ENCODE peak calls at places on chromosomes 3 and 15, in eight cellular contexts. L is endothelial cell of umbilical vein, K is Karpas-422, S is IMR-90, N is GM23248, U is neural progenitor cell, W is SK-N-SH, P is neuronal stem cell. F is an unnamed sample.

GRCh38 chr15:80662756-80663553 is 32.2 kb upstream of the ABHD17C start:
- DNase-seq in L (no peak), K (no peak), S (no peak), N (no peak), U (no peak), W (no peak), P (no peak), F (no peak)

GRCh38 chr3:32616267-32616962 is 45.8 kb upstream of the DYNC1LI1 start:
- DNase-seq in L (no peak), K (no peak), S (no peak), N (no peak), U (no peak), W (no peak), P (no peak), F (no peak)

GRCh38 chr3:120506828-120507774 is 56.3 kb upstream of the FSTL1 start:
- DNase-seq in L (peak), K (peak), S (peak), N (peak), U (peak), W (peak), P (peak), F (peak)

GRCh38 chr3:39781025-39781424 is 28.4 kb upstream of the MYRIP start:
- DNase-seq in L (no peak), K (no peak), S (no peak), N (no peak), U (no peak), W (no peak), P (no peak), F (no peak)

GRCh38 chr3:183754052-183754451 is 56.5 kb downstream of the YEATS2 start:
- DNase-seq in L (no peak), K (no peak), S (no peak), N (no peak), U (no peak), W (no peak), P (no peak), F (no peak)

GRCh38 chr15:67022587-67022986 is 42.8 kb upstream of the SMAD3 start:
- DNase-seq in L (no peak), K (no peak), S (no peak), N (no peak), U (no peak), W (no peak), P (no peak), F (no peak)

GRCh38 chr3:64209866-64210609 is 15.2 kb downstream of the PRICKLE2 start:
- DNase-seq in L (peak), K (no peak), S (no peak), N (peak), U (no peak), W (peak), P (no peak), F (peak)

GRCh38 chr15:75380773-75381172 is 12.4 kb upstream of the MAN2C1 start:
- DNase-seq in L (no peak), K (no peak), S (no peak), N (no peak), U (no peak), W (no peak), P (no peak), F (no peak)

GRCh38 chr3:23580337-23580736 is 225.4 kb upstream of the UBE2E1 start:
- DNase-seq in L (no peak), K (no peak), S (peak), N (peak), U (no peak), W (no peak), P (no peak), F (peak)

GRCh38 chr3:50336452-50337174 is 4.0 kb downstream of the RASSF1 start:
- DNase-seq in L (peak), K (no peak), S (peak), N (peak), U (peak), W (no peak), P (no peak), F (no peak)

GRCh38 chr3:50665603-50666115 is 9.1 kb upstream of the DOCK3 start:
- DNase-seq in L (no peak), K (no peak), S (no peak), N (no peak), U (no peak), W (no peak), P (no peak), F (no peak)

GRCh38 chr3:88149146-88149515 is 628 bp upstream of the C3orf38 start:
- DNase-seq in L (no peak), K (no peak), S (peak), N (peak), U (peak), W (peak), P (no peak), F (peak)

GRCh38 chr15:60575995-60576394 is 97.1 kb upstream of the ICE2 start:
- DNase-seq in L (no peak), K (no peak), S (peak), N (peak), U (peak), W (no peak), P (no peak), F (no peak)

GRCh38 chr3:81861593-81861992 is 100.1 kb upstream of the GBE1 start:
- DNase-seq in L (no peak), K (no peak), S (no peak), N (no peak), U (no peak), W (no peak), P (no peak), F (no peak)

GRCh38 chr3:53680026-53680425 is 166.2 kb downstream of the CHDH start:
- DNase-seq in L (no peak), K (no peak), S (peak), N (no peak), U (peak), W (peak), P (no peak), F (no peak)

GRCh38 chr15:44775923-44776322 is 39.6 kb downstream of the TRIM69 start:
- DNase-seq in L (no peak), K (peak), S (no peak), N (peak), U (no peak), W (peak), P (no peak), F (no peak)

GRCh38 chr15:71335591-71335990 is 220.3 kb downstream of the THSD4 start:
- DNase-seq in L (no peak), K (no peak), S (peak), N (no peak), U (no peak), W (no peak), P (no peak), F (no peak)

GRCh38 chr15:40787344-40787841 is 17.6 kb downstream of the C15orf62 start:
- DNase-seq in L (peak), K (no peak), S (peak), N (peak), U (no peak), W (no peak), P (no peak), F (peak)

GRCh38 chr3:138296639-138297038 is 33.0 kb downstream of the NME9 start:
- DNase-seq in L (no peak), K (no peak), S (no peak), N (no peak), U (no peak), W (no peak), P (no peak), F (no peak)

GRCh38 chr15:98843844-98844243 is 163.7 kb downstream of the PGPEP1L start:
- DNase-seq in L (peak), K (no peak), S (no peak), N (no peak), U (no peak), W (no peak), P (no peak), F (no peak)

GRCh38 chr3:112199622-112200316 is 66.7 kb upstream of the GCSAM start:
- DNase-seq in L (no peak), K (no peak), S (peak), N (peak), U (no peak), W (no peak), P (no peak), F (peak)

GRCh38 chr3:71130516-71131384 is 452.8 kb downstream of the FOXP1 start:
- DNase-seq in L (peak), K (peak), S (peak), N (peak), U (peak), W (no peak), P (no peak), F (peak)

GRCh38 chr3:152083058-152083457 is 185.7 kb upstream of the MBNL1 start:
- DNase-seq in L (no peak), K (no peak), S (no peak), N (no peak), U (peak), W (no peak), P (no peak), F (no peak)

GRCh38 chr15:43190178-43190577 is 5.0 kb downstream of the CCNDBP1 start:
- DNase-seq in L (peak), K (no peak), S (peak), N (no peak), U (no peak), W (no peak), P (no peak), F (peak)

GRCh38 chr3:90241481-90241880 is 1134.1 kb downstream of the EPHA3 start:
- DNase-seq in L (no peak), K (no peak), S (no peak), N (peak), U (no peak), W (no peak), P (no peak), F (no peak)

DNA sequence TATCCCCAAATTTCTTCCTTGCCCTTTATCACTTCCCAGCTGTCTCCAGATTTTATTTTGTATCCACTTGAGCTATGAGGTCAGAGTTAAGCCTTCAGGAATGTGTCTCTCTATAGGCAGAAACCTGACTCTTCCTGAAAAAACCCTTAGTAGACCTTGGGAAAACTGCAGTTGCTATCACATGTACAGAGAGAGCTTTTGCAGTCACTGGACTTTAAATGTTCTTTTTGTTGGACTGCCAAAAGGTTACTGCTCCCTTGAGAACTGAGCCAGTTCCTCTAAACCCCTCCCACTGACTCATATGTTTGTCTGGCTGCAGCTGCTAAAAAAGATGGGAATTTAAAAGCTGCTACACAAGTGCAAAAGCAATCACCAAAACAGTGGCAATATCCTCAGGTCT is 169.1 kb upstream of the CCDC54 start:
- DNase-seq in L (peak), K (no peak), S (peak), N (peak), U (peak), W (no peak), P (peak), F (peak)
- H3K27ac ChIP-seq in L (peak), K (no peak), S (peak), N (peak), U (no peak), W (peak), P (peak), F (peak)

GRCh38 chr3:128388932-128389331 is 77.8 kb downstream of the DNAJB8 start:
- DNase-seq in L (no peak), K (no peak), S (no peak), N (no peak), U (no peak), W (no peak), P (no peak), F (no peak)

GRCh38 chr3:128383316-128384235 is 83.1 kb downstream of the DNAJB8 start:
- DNase-seq in L (peak), K (peak), S (peak), N (peak), U (no peak), W (peak), P (no peak), F (peak)

GRCh38 chr3:128382221-128382807 is 84.4 kb downstream of the DNAJB8 start:
- DNase-seq in L (peak), K (no peak), S (no peak), N (no peak), U (no peak), W (no peak), P (no peak), F (no peak)

GRCh38 chr3:128381609-128382008 is 85.1 kb downstream of the DNAJB8 start:
- DNase-seq in L (no peak), K (no peak), S (no peak), N (no peak), U (no peak), W (no peak), P (no peak), F (no peak)

GRCh38 chr3:128385080-128385832 is 81.4 kb downstream of the DNAJB8 start:
- DNase-seq in L (no peak), K (no peak), S (peak), N (peak), U (no peak), W (no peak), P (no peak), F (peak)
- H3K9ac ChIP-seq in L (no peak), K (no peak), S (no peak), N (no peak), U (no peak), W (no peak), P (no peak), F (no peak)

GRCh38 chr15:92157666-92158298 is 235.9 kb upstream of the ST8SIA2 start:
- DNase-seq in L (no peak), K (no peak), S (no peak), N (no peak), U (no peak), W (no peak), P (no peak), F (no peak)
- H3K27ac ChIP-seq in L (no peak), K (no peak), S (no peak), N (no peak), U (no peak), W (no peak), P (no peak), F (no peak)

GRCh38 chr15:68593826-68594532 is 15.2 kb downstream of the CORO2B start:
- DNase-seq in L (no peak), K (no peak), S (no peak), N (no peak), U (no peak), W (no peak), P (no peak), F (no peak)

GRCh38 chr15:68592054-68592453 is 13.3 kb downstream of the CORO2B start:
- DNase-seq in L (no peak), K (no peak), S (peak), N (no peak), U (no peak), W (no peak), P (no peak), F (peak)

GRCh38 chr15:68592548-68592947 is 13.8 kb downstream of the CORO2B start:
- DNase-seq in L (no peak), K (no peak), S (no peak), N (no peak), U (no peak), W (no peak), P (no peak), F (no peak)

GRCh38 chr15:68594533-68595259 is 15.9 kb downstream of the CORO2B start:
- DNase-seq in L (no peak), K (no peak), S (peak), N (no peak), U (no peak), W (no peak), P (no peak), F (no peak)

DNA sequence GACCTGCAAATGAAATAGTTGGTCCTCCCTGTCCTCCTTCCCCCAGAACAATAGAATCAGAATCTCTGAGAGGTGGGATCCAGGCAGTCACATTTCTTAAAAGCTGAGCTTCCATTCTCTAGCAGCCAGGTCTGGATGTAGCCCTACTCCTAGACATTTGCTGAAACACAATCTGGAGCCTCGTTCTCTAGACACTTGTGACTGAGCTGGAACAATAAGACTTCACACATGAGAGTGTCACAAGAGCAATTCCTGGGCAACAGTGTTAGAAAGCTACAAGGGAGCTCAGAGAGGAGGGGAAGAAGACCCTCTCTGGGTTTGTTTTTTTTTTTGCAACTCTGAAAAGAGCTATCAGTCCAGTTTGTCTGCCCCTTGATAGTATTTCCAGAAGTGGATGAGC is 14.5 kb downstream of the CORO2B start:
- DNase-seq in L (no peak), K (no peak), S (no peak), N (no peak), U (no peak), W (no peak), P (no peak), F (no peak)
- H3K9ac ChIP-seq in L (no peak), K (no peak), S (no peak), N (no peak), U (no peak), W (no peak), P (no peak), F (no peak)

GRCh38 chr3:45992820-45993219 is 2.8 kb downstream of the FYCO1 start:
- DNase-seq in L (no peak), K (no peak), S (peak), N (peak), U (no peak), W (no peak), P (no peak), F (peak)

GRCh38 chr3:45993421-45994027 is 2.1 kb downstream of the FYCO1 start:
- DNase-seq in L (no peak), K (no peak), S (no peak), N (peak), U (no peak), W (no peak), P (no peak), F (no peak)

GRCh38 chr3:45995370-45996192 is at the start of gene FYCO1:
- DNase-seq in L (peak), K (peak), S (peak), N (peak), U (peak), W (peak), P (peak), F (peak)

GRCh38 chr3:45992133-45992729 is 3.4 kb downstream of the FYCO1 start:
- DNase-seq in L (no peak), K (peak), S (no peak), N (peak), U (no peak), W (no peak), P (no peak), F (no peak)

GRCh38 chr3:45994661-45995369 is 809 bp downstream of the FYCO1 start:
- DNase-seq in L (no peak), K (peak), S (no peak), N (peak), U (peak), W (peak), P (no peak), F (no peak)
- H3K27ac ChIP-seq in L (peak), K (peak), S (peak), N (no peak), U (no peak), W (peak), P (no peak), F (peak)

F was measured in astrocyte.